ENCODE peak calls at places on chromosomes 13 and 19, in four cellular contexts. X, H, V and G are unnamed samples.

GRCh38 chr19:23916991-23917390 is 2.3 kb downstream of the ZNF726 start:
- DNase-seq in X (no peak), H (peak; percentile 8), V (peak; percentile 47), G (peak; percentile 18)

GRCh38 chr19:33267706-33268105 is 34.6 kb downstream of the CEBPA start:
- DNase-seq in X (no peak), H (no peak), V (no peak), G (no peak)

GRCh38 chr13:54750521-54750920 is 1721.9 kb downstream of the OLFM4 start:
- DNase-seq in X (no peak), H (no peak), V (no peak), G (no peak)

GRCh38 chr13:60351326-60351725 is 45.7 kb upstream of the TDRD3 start:
- DNase-seq in X (no peak), H (peak; percentile 69), V (peak; percentile 82), G (peak; percentile 19)

GRCh38 chr13:40503966-40504591 is 162.4 kb downstream of the FOXO1 start:
- DNase-seq in X (no peak), H (peak; percentile 99), V (peak; percentile 83), G (peak; percentile 88)

GRCh38 chr19:33194884-33195710 is 967 bp downstream of the LRP3 start:
- DNase-seq in X (no peak), H (no peak), V (peak; percentile 62), G (no peak)

GRCh38 chr19:31232871-31233270 is 116.4 kb downstream of the TSHZ3 start:
- DNase-seq in X (no peak), H (peak; percentile 93), V (peak; percentile 98), G (no peak)

GRCh38 chr19:30144242-30144758 is 202.3 kb downstream of the URI1 start:
- DNase-seq in X (no peak), H (no peak), V (no peak), G (no peak)

GRCh38 chr13:41500501-41500900 is 43.2 kb downstream of the RGCC start:
- DNase-seq in X (no peak), H (no peak), V (peak; percentile 6), G (no peak)

GRCh38 chr19:18460313-18460712 is 22.4 kb upstream of the ISYNA1 start:
- DNase-seq in X (peak; percentile 76), H (peak; percentile 68), V (peak; percentile 90), G (no peak)

GRCh38 chr13:28574617-28575142 is 79.8 kb upstream of the FLT1 start:
- DNase-seq in X (no peak), H (peak; percentile 97), V (peak; percentile 100), G (peak; percentile 97)

GRCh38 chr13:38223093-38223492 is 126.6 kb upstream of the UFM1 start:
- DNase-seq in X (no peak), H (peak; percentile 26), V (peak; percentile 30), G (no peak)

GRCh38 chr13:113402471-113403254 is 38.7 kb upstream of the GRTP1 start:
- DNase-seq in X (no peak), H (no peak), V (no peak), G (no peak)

GRCh38 chr13:100394005-100394695 is 194.4 kb downstream of the GGACT start:
- DNase-seq in X (no peak), H (peak; percentile 86), V (peak; percentile 98), G (no peak)

GRCh38 chr13:43686557-43686956 is 100.2 kb downstream of the ENOX1 start:
- DNase-seq in X (peak; percentile 27), H (peak; percentile 76), V (peak; percentile 98), G (peak; percentile 88)

GRCh38 chr13:20006206-20006605 is 47.7 kb downstream of the ZMYM2 start:
- DNase-seq in X (no peak), H (peak; percentile 50), V (peak; percentile 55), G (no peak)

GRCh38 chr13:100796463-100796862 is 121.9 kb upstream of the TMTC4 start:
- DNase-seq in X (no peak), H (no peak), V (no peak), G (no peak)

GRCh38 chr19:56637976-56638555 is 4.9 kb upstream of the SMIM17 start:
- DNase-seq in X (peak; percentile 79), H (peak; percentile 71), V (peak; percentile 74), G (peak; percentile 7)

GRCh38 chr19:40686882-40687524 is 3.4 kb downstream of the NUMBL start:
- DNase-seq in X (no peak), H (no peak), V (no peak), G (no peak)

GRCh38 chr13:47178090-47178950 is 281.5 kb upstream of the HTR2A start:
- DNase-seq in X (no peak), H (no peak), V (no peak), G (no peak)

GRCh38 chr13:23858586-23858985 is 30.6 kb downstream of the MIPEP start:
- DNase-seq in X (no peak), H (no peak), V (no peak), G (no peak)

GRCh38 chr13:112880976-112881540 is 88.0 kb upstream of the MCF2L start:
- DNase-seq in X (peak; percentile 6), H (no peak), V (no peak), G (no peak)

GRCh38 chr13:33560722-33561121 is 257.2 kb upstream of the RFC3 start:
- DNase-seq in X (no peak), H (no peak), V (no peak), G (no peak)

GRCh38 chr19:43467730-43468129 is 2.3 kb upstream of the LYPD3 start:
- DNase-seq in X (no peak), H (peak; percentile 41), V (peak; percentile 62), G (no peak)

GRCh38 chr13:94128430-94128829 is 351.1 kb downstream of the DCT start:
- DNase-seq in X (no peak), H (peak; percentile 60), V (no peak), G (no peak)

GRCh38 chr13:44218501-44219240 is 155.0 kb upstream of the SERP2 start:
- DNase-seq in X (peak; percentile 68), H (no peak), V (peak; percentile 52), G (no peak)

GRCh38 chr19:42634409-42635232 is 39.9 kb upstream of the CEACAM8 start:
- DNase-seq in X (no peak), H (no peak), V (peak; percentile 35), G (no peak)

GRCh38 chr13:97586941-97587340 is 153.0 kb downstream of the RAP2A start:
- DNase-seq in X (no peak), H (no peak), V (no peak), G (no peak)

GRCh38 chr13:97583884-97584497 is 150.0 kb downstream of the RAP2A start:
- DNase-seq in X (no peak), H (no peak), V (no peak), G (no peak)

GRCh38 chr13:97588993-97589392 is 155.0 kb downstream of the RAP2A start:
- DNase-seq in X (no peak), H (no peak), V (no peak), G (no peak)
- TF ChIP-seq CTCF in X (no peak), H (no peak), V (no peak), G (peak; percentile 12)

GRCh38 chr19:45444318-45445041 is 20.8 kb upstream of the ERCC1 start:
- DNase-seq in X (peak; percentile 98), H (peak; percentile 64), V (peak; percentile 72), G (no peak)

GRCh38 chr19:45448425-45448756 is 19.4 kb upstream of the FOSB start:
- DNase-seq in X (no peak), H (no peak), V (no peak), G (no peak)

GRCh38 chr19:45446944-45447343 is 20.9 kb upstream of the FOSB start:
- DNase-seq in X (no peak), H (no peak), V (no peak), G (no peak)

GRCh38 chr19:45445139-45445538 is 21.4 kb upstream of the ERCC1 start:
- DNase-seq in X (no peak), H (no peak), V (no peak), G (no peak)

GRCh38 chr19:45446295-45446694 is 21.5 kb upstream of the FOSB start:
- DNase-seq in X (no peak), H (no peak), V (peak; percentile 69), G (no peak)
- TF ChIP-seq CTCF in X (no peak), H (peak; percentile 48), V (peak; percentile 58), G (peak; percentile 60)

GRCh38 chr13:75537401-75538365 is at the start of gene COMMD6:
- DNase-seq in X (peak; percentile 80), H (peak; percentile 84), V (peak; percentile 96), G (peak; percentile 57)
- TF ChIP-seq CTCF in X (peak; percentile 37), H (no peak), V (no peak), G (peak; percentile 37)

DNA sequence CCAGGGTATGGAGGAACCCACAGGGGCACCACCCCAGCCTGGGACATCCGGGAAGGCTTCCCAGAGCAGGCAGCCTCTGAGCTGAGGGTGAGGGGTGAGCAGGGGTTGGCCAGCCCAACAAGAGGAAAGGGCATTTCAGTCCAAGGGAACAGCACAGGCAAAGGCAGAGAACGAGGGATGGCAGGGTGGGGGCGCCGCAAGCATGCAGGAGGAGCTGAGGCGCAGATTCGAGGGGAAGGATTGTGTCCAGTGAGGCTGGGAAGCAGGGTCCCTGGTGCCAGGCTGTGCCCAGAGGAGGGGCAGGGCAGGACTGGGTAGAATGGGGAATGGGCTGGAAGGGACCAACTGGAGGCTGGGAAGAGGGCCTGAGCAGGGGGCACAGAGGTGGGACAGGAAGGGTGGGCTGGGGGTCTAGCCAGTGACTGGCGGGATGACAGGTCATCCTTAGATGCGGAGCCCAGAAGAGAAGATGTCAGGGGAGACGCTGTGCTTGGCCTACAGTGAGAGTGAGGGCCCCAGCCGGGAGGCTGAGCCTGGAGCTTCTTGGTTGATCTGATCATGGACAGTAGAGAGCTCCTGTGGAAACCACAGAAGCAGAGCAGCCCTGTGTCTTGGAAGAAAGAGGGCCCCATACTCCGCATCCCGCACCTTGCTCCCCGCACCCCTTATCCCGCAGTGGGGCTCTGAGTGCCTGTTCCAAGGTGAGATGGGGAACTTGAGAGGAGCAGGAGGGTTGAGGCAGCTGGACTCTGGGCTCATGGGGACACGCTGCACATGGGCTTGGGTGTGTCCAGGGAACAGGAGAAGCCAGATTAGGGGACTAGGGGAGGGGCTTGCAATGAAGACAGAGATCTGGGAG is 13.7 kb downstream of the EMP3 start:
- DNase-seq in X (no peak), H (no peak), V (no peak), G (no peak)
- TF ChIP-seq CTCF in X (no peak), H (no peak), V (no peak), G (no peak)

GRCh38 chr19:1070576-1070930 is 3.6 kb downstream of the ARHGAP45 start:
- DNase-seq in X (no peak), H (no peak), V (no peak), G (no peak)
- TF ChIP-seq CTCF in X (no peak), H (no peak), V (no peak), G (peak; percentile 15)

DNA sequence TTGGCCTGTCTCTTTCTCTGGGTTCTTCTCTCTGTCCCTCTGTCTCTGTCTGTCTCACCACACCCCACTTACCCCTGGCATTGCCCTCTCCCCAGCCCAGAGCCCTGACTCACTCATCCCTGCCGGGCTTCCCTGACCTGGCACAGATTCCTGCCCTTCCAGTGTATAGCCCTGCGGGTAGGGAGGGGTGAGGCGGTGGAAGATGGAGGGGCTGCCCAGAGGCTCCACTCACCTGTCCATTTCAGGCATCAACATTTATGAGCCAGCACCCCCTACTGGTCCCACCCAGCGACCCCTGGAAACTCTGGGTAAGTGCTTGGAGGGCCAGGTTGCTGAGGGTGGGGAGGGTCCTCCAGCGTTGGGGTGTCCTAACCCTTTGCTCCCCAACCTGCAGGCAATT is 1.0 kb downstream of the NCCRP1 start:
- DNase-seq in X (no peak), H (no peak), V (no peak), G (no peak)
- TF ChIP-seq CTCF in X (no peak), H (no peak), V (peak; percentile 2), G (peak; percentile 16)

DNA sequence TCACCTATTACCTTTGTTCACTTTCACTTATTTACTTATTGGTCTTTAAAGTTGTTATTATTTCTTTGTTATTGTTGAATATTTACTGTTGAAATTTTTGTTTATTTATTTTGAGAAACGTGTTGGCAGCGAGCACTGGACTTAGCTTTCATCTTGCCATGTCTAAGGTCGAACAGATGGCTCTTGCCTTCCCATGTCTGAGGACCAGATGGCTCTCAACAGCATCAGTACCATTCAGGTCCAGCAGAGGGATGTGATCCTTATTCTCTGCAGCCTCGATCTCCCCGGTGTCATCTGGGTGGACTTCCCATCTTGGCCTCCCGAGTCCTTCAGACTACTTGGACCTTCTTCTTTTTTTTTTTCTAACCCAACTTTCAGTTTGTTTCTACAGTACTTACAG is 1437.6 kb downstream of the UQCRFS1 start:
- DNase-seq in X (no peak), H (no peak), V (no peak), G (no peak)
- TF ChIP-seq CTCF in X (no peak), H (no peak), V (no peak), G (peak; percentile 12)